ENCODE peak calls at places on chromosomes 1 and 21, in six cellular contexts. B is HFF-Myc, M is WERI-Rb-1, O is IMR-90, Q is endothelial cell, H is GM13977. T is an unnamed sample.
A peak's percentile ranks its signal among the peaks of the same experiment; 100 is the strongest.

GRCh38 chr1:34918609-34919561 is 10.6 kb downstream of the DLGAP3 start:
- DNase-seq in B (no peak), M (peak; percentile 42), O (no peak), Q (no peak), H (peak; percentile 65), T (no peak)

GRCh38 chr1:44603718-44604117 is 70.6 kb downstream of the TMEM53 start:
- DNase-seq in B (no peak), M (no peak), O (no peak), Q (no peak), H (no peak), T (no peak)

GRCh38 chr1:36450919-36451305 is 661 bp upstream of the OSCP1 start:
- DNase-seq in B (no peak), M (no peak), O (no peak), Q (no peak), H (no peak), T (no peak)

GRCh38 chr1:223843934-223844333 is 1.8 kb downstream of the TP53BP2 start:
- DNase-seq in B (no peak), M (no peak), O (no peak), Q (no peak), H (no peak), T (no peak)

GRCh38 chr1:76942549-76942948 is 75.3 kb downstream of the ST6GALNAC5 start:
- DNase-seq in B (no peak), M (no peak), O (peak; percentile 76), Q (no peak), H (no peak), T (no peak)

GRCh38 chr1:160622885-160623633 is 23.8 kb downstream of the SLAMF1 start:
- DNase-seq in B (no peak), M (no peak), O (no peak), Q (no peak), H (peak; percentile 37), T (no peak)

GRCh38 chr1:206829875-206830274 is 35.5 kb upstream of the IL20 start:
- DNase-seq in B (no peak), M (no peak), O (no peak), Q (no peak), H (no peak), T (no peak)

GRCh38 chr21:42389449-42389835 is 6.4 kb downstream of the TMPRSS3 start:
- DNase-seq in B (no peak), M (no peak), O (no peak), Q (no peak), H (no peak), T (no peak)

GRCh38 chr1:153355445-153356071 is 2.1 kb upstream of the S100A9 start:
- DNase-seq in B (peak; percentile 5), M (peak; percentile 92), O (peak; percentile 31), Q (peak; percentile 65), H (peak; percentile 58), T (peak; percentile 45)

GRCh38 chr1:33094971-33095604 is 14.1 kb downstream of the AZIN2 start:
- DNase-seq in B (peak; percentile 67), M (peak; percentile 70), O (peak; percentile 71), Q (peak; percentile 81), H (no peak), T (peak; percentile 43)

GRCh38 chr1:209633335-209633997 is 18.8 kb downstream of the LAMB3 start:
- DNase-seq in B (no peak), M (no peak), O (peak; percentile 57), Q (no peak), H (no peak), T (peak; percentile 59)

GRCh38 chr21:35732788-35733187 is 327.5 kb downstream of the SETD4 start:
- DNase-seq in B (no peak), M (no peak), O (no peak), Q (no peak), H (no peak), T (no peak)

GRCh38 chr1:219731771-219732170 is 118.9 kb upstream of the ZC3H11B start:
- DNase-seq in B (no peak), M (no peak), O (no peak), Q (no peak), H (no peak), T (no peak)

GRCh38 chr1:107389410-107390075 is 248.7 kb downstream of the NTNG1 start:
- DNase-seq in B (no peak), M (no peak), O (no peak), Q (no peak), H (no peak), T (no peak)

GRCh38 chr21:45930231-45930760 is 51.3 kb upstream of the COL6A1 start:
- DNase-seq in B (no peak), M (no peak), O (no peak), Q (no peak), H (no peak), T (no peak)

GRCh38 chr1:114828251-114828650 is 26.4 kb upstream of the SYCP1 start:
- DNase-seq in B (no peak), M (no peak), O (peak; percentile 1), Q (no peak), H (no peak), T (no peak)

GRCh38 chr1:247294282-247294681 is 37.4 kb downstream of the ZNF496 start:
- DNase-seq in B (peak; percentile 21), M (no peak), O (peak; percentile 94), Q (no peak), H (no peak), T (peak; percentile 77)

GRCh38 chr21:45448810-45449657 is 44.1 kb downstream of the COL18A1 start:
- DNase-seq in B (no peak), M (no peak), O (no peak), Q (no peak), H (no peak), T (no peak)

GRCh38 chr1:109959974-109960744 is 24.4 kb upstream of the AHCYL1 start:
- DNase-seq in B (peak; percentile 21), M (no peak), O (peak; percentile 78), Q (no peak), H (no peak), T (peak; percentile 69)

GRCh38 chr1:20255666-20256065 is 35.0 kb upstream of the VWA5B1 start:
- DNase-seq in B (no peak), M (no peak), O (peak; percentile 78), Q (no peak), H (no peak), T (peak; percentile 41)

GRCh38 chr1:153791856-153792253 is 16.6 kb downstream of the SLC27A3 start:
- DNase-seq in B (no peak), M (peak; percentile 57), O (peak; percentile 72), Q (no peak), H (no peak), T (peak; percentile 41)

GRCh38 chr1:230851291-230851691 is 17.0 kb downstream of the C1orf198 start:
- DNase-seq in B (no peak), M (no peak), O (peak; percentile 55), Q (no peak), H (no peak), T (peak; percentile 67)

GRCh38 chr1:110339427-110340206 is 440 bp downstream of the RBM15 start:
- DNase-seq in B (no peak), M (peak; percentile 55), O (peak; percentile 54), Q (peak; percentile 57), H (peak; percentile 58), T (peak; percentile 37)

GRCh38 chr1:101228424-101229134 is 8.2 kb upstream of the S1PR1 start:
- DNase-seq in B (no peak), M (no peak), O (no peak), Q (no peak), H (no peak), T (no peak)

GRCh38 chr1:101233495-101233894 is 3.3 kb upstream of the S1PR1 start:
- DNase-seq in B (no peak), M (no peak), O (no peak), Q (no peak), H (no peak), T (no peak)

GRCh38 chr1:101221945-101222429 is 14.8 kb upstream of the S1PR1 start:
- DNase-seq in B (no peak), M (no peak), O (no peak), Q (no peak), H (peak; percentile 71), T (no peak)

DNA sequence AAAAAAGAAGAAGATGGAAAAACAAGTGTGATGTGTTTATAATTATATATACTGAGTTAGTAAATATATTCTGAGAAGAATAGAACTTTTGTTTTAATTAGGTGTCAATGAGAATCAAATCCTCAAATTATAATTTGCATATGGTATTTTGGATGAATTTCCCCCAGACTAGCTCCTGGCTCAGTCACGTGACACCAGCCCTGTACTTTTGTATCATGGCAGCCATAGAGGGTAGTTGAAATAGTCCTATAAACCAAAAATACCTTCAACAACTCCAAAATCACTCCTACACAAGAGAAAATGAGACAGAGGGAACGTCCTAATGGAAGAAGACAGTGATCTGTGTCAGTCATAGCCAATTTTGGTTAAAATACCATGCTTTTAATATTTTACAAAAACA is 9.0 kb upstream of the S1PR1 start:
- DNase-seq in B (no peak), M (no peak), O (no peak), Q (no peak), H (no peak), T (no peak)
- TF ChIP-seq CTCF in B (no peak), M (no peak), O (no peak), Q (no peak), H (no peak), T (no peak)

GRCh38 chr1:23177031-23177430 is 8.4 kb upstream of the LUZP1 start:
- DNase-seq in B (no peak), M (no peak), O (no peak), Q (no peak), H (no peak), T (no peak)

GRCh38 chr1:23174383-23175110 is 5.9 kb upstream of the LUZP1 start:
- DNase-seq in B (no peak), M (no peak), O (no peak), Q (no peak), H (no peak), T (no peak)

GRCh38 chr1:23177438-23178380 is 9.1 kb upstream of the LUZP1 start:
- DNase-seq in B (no peak), M (peak; percentile 38), O (peak; percentile 75), Q (peak; percentile 94), H (peak; percentile 91), T (peak; percentile 50)

GRCh38 chr1:23178414-23178813 is 9.8 kb upstream of the LUZP1 start:
- DNase-seq in B (no peak), M (no peak), O (no peak), Q (no peak), H (no peak), T (no peak)

GRCh38 chr1:23178931-23179330 is 10.3 kb upstream of the LUZP1 start:
- DNase-seq in B (no peak), M (no peak), O (peak; percentile 38), Q (peak; percentile 14), H (peak; percentile 53), T (no peak)
- TF ChIP-seq CTCF in B (no peak), M (no peak), O (peak; percentile 40), Q (peak; percentile 73), H (peak; percentile 19), T (peak; percentile 67)

GRCh38 chr1:182269097-182269496 is 122.5 kb downstream of the GLUL start:
- DNase-seq in B (no peak), M (no peak), O (no peak), Q (no peak), H (no peak), T (no peak)
- TF ChIP-seq CTCF in B (no peak), M (no peak), O (no peak), Q (peak; percentile 15), H (no peak), T (peak; percentile 40)

DNA sequence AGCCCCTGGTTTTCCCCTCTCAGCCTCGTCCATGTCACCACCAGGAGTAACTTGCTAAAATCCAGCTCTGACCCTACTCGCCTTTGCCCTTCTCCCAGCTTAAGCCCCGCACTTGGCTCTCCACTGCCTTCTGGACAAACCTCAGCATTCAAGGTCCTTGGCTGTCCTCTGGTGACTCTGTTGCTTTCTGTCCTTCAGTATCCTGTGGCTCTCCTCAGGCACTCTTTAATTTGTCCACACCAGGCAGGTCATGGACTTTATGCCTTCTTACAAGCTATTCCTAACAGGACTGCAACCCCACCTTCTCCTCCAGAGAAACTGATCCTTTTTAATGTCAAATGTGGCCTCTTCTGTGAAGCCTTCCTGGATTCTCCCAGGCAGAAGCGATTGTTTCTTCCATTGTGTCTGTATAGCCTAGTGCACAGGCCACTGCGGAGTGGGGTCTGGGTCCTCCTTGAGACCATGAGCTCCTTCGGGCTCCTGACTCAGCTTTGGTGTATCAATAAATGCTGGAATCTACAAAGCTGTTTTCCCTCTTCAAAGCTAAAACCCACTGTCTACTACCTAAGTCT is 26.7 kb upstream of the CTPS1 start:
- DNase-seq in B (no peak), M (no peak), O (no peak), Q (no peak), H (no peak), T (no peak)
- TF ChIP-seq CTCF in B (no peak), M (no peak), O (no peak), Q (no peak), H (peak; percentile 5), T (peak; percentile 31)